ENCODE peak calls at places on chromosomes 6 and 20, in six cellular contexts. Q, J, H, N, C and P are unnamed samples.

GRCh38 chr6:147226877-147227276 is 22.7 kb downstream of the STXBP5 start:
- DNase-seq in Q (no peak), J (no peak), H (no peak), N (no peak), C (no peak), P (no peak)

GRCh38 chr6:139014945-139015344 is 13.6 kb upstream of the ABRACL start:
- DNase-seq in Q (no peak), J (no peak), H (no peak), N (no peak), C (no peak), P (no peak)

GRCh38 chr6:155436981-155437749 is 18.5 kb downstream of the NOX3 start:
- DNase-seq in Q (no peak), J (no peak), H (peak), N (peak), C (no peak), P (peak)

GRCh38 chr6:2432258-2432657 is 186.9 kb upstream of the GMDS start:
- DNase-seq in Q (no peak), J (no peak), H (no peak), N (peak), C (peak), P (peak)

GRCh38 chr6:138500867-138501446 is 1.7 kb upstream of the NHSL1 start:
- DNase-seq in Q (no peak), J (no peak), H (no peak), N (no peak), C (peak), P (peak)

GRCh38 chr6:53514677-53515076 is 30.2 kb downstream of the GCLC start:
- DNase-seq in Q (no peak), J (no peak), H (no peak), N (no peak), C (no peak), P (no peak)

GRCh38 chr6:42104095-42104806 is 38.2 kb downstream of the C6orf132 start:
- DNase-seq in Q (peak), J (peak), H (no peak), N (peak), C (no peak), P (peak)

GRCh38 chr6:107936162-107936909 is 21.7 kb downstream of the SEC63 start:
- DNase-seq in Q (no peak), J (no peak), H (no peak), N (no peak), C (peak), P (no peak)

GRCh38 chr6:41639556-41640371 is 1.5 kb downstream of the MDFI start:
- DNase-seq in Q (no peak), J (peak), H (no peak), N (no peak), C (no peak), P (no peak)

GRCh38 chr6:158031191-158031444 is 49.5 kb downstream of the SYNJ2 start:
- DNase-seq in Q (no peak), J (no peak), H (no peak), N (no peak), C (no peak), P (no peak)

DNA sequence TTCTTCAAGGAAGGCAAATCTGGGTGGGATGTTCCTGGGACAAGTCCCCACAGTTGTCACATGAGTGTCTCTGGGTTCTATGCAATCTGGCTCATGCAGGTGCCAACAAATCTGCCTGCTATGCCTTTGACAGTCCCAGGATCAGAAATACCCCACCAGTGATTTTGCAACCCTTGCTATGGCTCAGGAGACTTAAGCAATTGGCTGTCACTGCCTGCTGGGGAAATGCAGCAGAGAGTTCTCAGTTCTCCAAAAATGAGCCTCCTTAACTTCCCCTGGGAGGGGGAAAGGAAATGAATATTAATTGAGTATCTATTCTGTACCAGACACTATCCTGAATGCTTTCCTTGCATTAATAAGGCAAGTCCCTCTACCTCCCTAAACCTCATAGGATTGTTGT is 30.3 kb upstream of the MAFB start:
- DNase-seq in Q (no peak), J (no peak), H (no peak), N (no peak), C (no peak), P (no peak)
- H3K9ac ChIP-seq in Q (no peak), J (no peak), H (no peak), N (no peak), C (no peak), P (no peak)

GRCh38 chr6:13015379-13015681 is 298.8 kb downstream of the PHACTR1 start:
- DNase-seq in Q (no peak), J (no peak), H (peak), N (no peak), C (no peak), P (no peak)
- H2AFZ ChIP-seq in Q (no peak), J (no peak), H (no peak), N (no peak), C (no peak), P (no peak)

GRCh38 chr20:10761786-10762185 is 88.0 kb upstream of the JAG1 start:
- DNase-seq in Q (no peak), J (no peak), H (no peak), N (peak), C (no peak), P (no peak)
- H3K9ac ChIP-seq in Q (no peak), J (no peak), H (no peak), N (no peak), C (no peak), P (no peak)

DNA sequence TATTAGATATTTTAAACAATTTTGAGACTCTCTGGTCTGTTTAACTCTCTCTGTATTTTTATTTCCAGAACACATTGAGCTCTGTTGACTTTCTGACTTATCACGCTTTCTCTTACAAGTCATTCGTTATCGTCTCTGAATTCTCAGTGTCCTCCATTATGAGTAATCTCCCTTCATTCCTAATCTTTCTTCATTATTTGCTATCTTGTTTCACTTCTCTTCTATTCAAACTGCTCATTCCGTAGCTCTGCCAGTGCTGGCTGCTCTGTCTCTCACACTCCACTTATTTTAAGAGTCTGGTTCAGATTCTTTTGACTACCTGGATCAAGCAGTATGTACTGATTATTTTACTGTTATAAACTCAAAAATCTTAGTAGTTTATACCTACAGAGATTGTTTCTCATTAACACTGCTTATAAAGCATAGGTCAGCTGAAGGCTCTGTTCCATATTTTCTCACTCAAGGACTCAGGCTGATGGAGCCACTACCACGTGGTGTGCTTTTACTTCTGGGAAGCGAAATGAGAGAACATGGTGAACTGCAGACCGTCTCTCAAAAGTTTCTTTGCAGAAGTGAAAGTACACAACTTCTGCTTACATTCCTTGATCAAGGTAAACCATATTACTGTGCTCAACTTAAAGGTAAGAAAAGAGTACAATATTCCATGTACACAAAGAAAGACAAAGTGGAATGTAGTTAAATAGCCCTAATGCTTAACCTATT is 485.2 kb downstream of the GRIK2 start:
- DNase-seq in Q (no peak), J (no peak), H (no peak), N (no peak), C (no peak), P (no peak)
- H2AFZ ChIP-seq in Q (no peak), J (no peak), H (peak), N (no peak), C (peak), P (no peak)

GRCh38 chr6:167163476-167164011 is 5.8 kb upstream of the GPR31 start:
- DNase-seq in Q (no peak), J (peak), H (no peak), N (no peak), C (no peak), P (no peak)

GRCh38 chr6:167161895-167162467 is 4.2 kb upstream of the GPR31 start:
- DNase-seq in Q (no peak), J (no peak), H (no peak), N (no peak), C (no peak), P (no peak)

GRCh38 chr6:167157867-167158266 is at the start of gene GPR31:
- DNase-seq in Q (no peak), J (no peak), H (no peak), N (no peak), C (no peak), P (no peak)

GRCh38 chr6:167165887-167166471 is 8.2 kb upstream of the GPR31 start:
- DNase-seq in Q (no peak), J (no peak), H (no peak), N (no peak), C (no peak), P (no peak)

DNA sequence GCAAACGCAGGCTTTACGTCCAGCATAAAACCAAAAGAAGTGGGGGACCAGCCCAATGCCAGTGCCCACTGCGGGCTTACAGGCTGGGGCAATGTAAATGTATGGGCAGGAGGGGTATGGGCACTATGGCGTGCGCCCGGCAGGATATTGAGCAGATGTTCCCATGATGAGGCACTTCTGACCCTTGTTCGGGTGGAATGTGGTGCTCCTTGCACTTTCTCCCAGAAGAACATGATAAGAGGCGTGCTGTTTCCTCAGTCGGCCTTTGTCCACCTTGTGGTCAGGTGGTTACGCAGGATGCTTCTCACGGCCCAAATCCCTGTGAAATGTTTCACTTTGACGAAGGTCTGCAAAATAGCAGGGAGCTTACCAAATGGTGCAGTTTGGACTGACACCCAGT is 4.8 kb upstream of the GPR31 start:
- DNase-seq in Q (no peak), J (no peak), H (no peak), N (no peak), C (no peak), P (no peak)
- H3K9ac ChIP-seq in Q (no peak), J (no peak), H (no peak), N (no peak), C (no peak), P (no peak)

DNA sequence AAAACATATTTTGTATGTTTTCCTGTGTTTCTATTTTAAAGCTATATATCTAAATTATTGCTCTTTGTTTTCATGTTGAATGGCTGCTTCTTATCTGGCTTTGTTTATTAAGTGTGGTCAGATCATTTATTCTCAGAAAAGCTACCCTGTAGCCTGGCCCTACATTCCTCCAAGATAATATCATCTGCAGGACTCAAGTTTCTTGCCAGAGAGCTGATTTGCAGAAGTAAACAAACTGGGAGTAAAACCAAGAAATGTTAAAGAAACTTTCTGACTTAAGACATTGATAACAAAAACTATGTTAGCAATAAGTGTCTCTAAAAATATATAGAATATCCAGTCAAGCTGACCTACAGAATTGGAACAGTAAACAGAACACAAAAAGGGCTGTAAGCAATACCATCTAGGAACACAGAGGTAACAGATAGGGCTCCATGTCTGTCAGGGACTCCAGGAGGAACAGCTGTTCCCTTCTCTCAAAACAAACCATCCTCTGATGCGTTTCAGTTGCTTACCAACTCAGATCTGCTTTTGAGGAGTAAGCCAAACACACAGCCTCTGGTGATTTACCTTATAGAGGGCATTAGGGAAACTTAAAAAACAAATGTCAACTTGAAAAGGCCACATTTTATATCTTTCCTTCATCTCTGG is 17.5 kb upstream of the CEP85L start:
- DNase-seq in Q (peak), J (no peak), H (no peak), N (peak), C (peak), P (peak)
- H2AFZ ChIP-seq in Q (no peak), J (no peak), H (no peak), N (no peak), C (no peak), P (no peak)

DNA sequence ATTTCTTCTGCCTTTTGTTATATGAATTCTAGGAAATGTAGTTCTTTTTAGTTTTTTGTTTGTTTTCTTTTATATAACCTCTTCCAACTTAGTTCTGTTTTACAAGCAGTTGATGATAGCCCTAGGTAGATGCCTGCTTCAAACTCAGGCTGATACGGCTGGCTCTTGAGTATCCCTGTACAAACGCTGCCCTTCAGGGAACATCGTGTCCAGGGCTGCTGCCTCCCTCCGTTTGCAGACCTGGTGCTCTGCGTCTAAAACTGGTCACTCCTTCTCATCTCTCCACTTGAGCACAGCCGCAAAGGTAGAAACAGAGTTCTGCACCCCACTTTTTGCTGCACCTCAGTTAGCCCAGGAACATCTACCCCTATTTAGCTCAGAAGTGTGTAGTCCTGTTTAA is 310.1 kb downstream of the PRL start:
- DNase-seq in Q (no peak), J (no peak), H (no peak), N (no peak), C (no peak), P (no peak)
- H3K9ac ChIP-seq in Q (no peak), J (no peak), H (peak), N (no peak), C (no peak), P (peak)

GRCh38 chr6:81834141-81834621 is 81.7 kb upstream of the TENT5A start:
- DNase-seq in Q (no peak), J (no peak), H (no peak), N (peak), C (peak), P (peak)
- H2AFZ ChIP-seq in Q (no peak), J (peak), H (peak), N (peak), C (peak), P (peak)

DNA sequence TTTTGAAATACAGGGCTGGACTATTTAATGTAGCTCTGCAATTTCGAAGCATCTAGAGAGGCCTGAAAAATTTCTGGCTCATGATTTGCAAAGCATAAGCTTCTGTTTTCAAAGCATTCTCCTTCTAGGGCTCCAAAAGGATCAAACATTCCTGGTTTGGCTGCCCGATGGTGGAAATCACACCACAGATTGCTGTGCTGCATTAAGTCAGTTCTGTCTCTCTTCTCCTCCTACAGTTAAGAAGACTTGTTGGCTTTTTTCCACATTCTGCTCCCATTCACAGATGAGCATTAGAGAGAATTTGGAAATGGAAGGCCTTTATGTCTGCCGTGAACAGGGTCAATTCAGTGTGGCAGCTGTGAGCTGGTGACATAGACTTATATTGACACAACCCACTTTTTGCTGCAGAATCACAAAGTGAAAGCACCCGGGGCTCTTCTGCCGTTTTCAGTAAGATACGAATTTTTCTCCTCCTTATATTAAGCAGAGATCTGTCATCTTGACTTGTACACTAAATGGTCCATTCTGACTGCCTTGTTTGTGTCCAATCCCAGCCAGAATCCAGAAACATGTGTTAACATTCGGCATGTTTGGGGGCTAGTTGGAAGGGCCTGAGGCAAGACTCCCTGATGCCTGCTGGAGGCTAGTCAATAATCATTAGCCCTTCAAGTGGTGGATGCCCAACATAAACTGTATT is 330.8 kb upstream of the DEFB112 start:
- DNase-seq in Q (no peak), J (no peak), H (peak), N (peak), C (no peak), P (no peak)
- H3K9ac ChIP-seq in Q (no peak), J (no peak), H (no peak), N (no peak), C (no peak), P (no peak)